ENCODE peak calls at places on chromosome 21, in four cellular contexts. One of them, this sample, is unnamed.
A peak's percentile ranks its signal among the peaks of the same experiment; 100 is the strongest.

GRCh38 chr21:46110499-46111192 is 12.7 kb downstream of the COL6A2 start:
- DNase-seq in mammary epithelial cell: no peak
- DNase-seq in ovary: peak; percentile 73
- DNase-seq in lung: peak; percentile 28
- DNase-seq in this sample: no peak

GRCh38 chr21:32516729-32517649 is 68.3 kb downstream of the TCP10L start:
- DNase-seq in mammary epithelial cell: peak; percentile 41
- DNase-seq in ovary: peak; percentile 56
- DNase-seq in lung: no peak
- DNase-seq in this sample: no peak

GRCh38 chr21:30189763-30190162 is 23.2 kb upstream of the CLDN17 start:
- DNase-seq in mammary epithelial cell: no peak
- DNase-seq in ovary: no peak
- DNase-seq in lung: no peak
- DNase-seq in this sample: no peak

GRCh38 chr21:33020558-33021100 is 5.1 kb upstream of the OLIG2 start:
- DNase-seq in mammary epithelial cell: no peak
- DNase-seq in ovary: no peak
- DNase-seq in lung: no peak
- DNase-seq in this sample: no peak

GRCh38 chr21:44199448-44199847 is 41.3 kb downstream of the ICOSLG start:
- DNase-seq in mammary epithelial cell: no peak
- DNase-seq in ovary: no peak
- DNase-seq in lung: no peak
- DNase-seq in this sample: no peak

GRCh38 chr21:45739218-45740087 is 95.9 kb downstream of the PCBP3 start:
- DNase-seq in mammary epithelial cell: no peak
- DNase-seq in ovary: no peak
- DNase-seq in lung: no peak
- DNase-seq in this sample: no peak

GRCh38 chr21:44487831-44488230 is 32.5 kb downstream of the LRRC3 start:
- DNase-seq in mammary epithelial cell: no peak
- DNase-seq in ovary: no peak
- DNase-seq in lung: no peak
- DNase-seq in this sample: peak; percentile 31

GRCh38 chr21:46401186-46401910 is 57.3 kb upstream of the DIP2A start:
- DNase-seq in mammary epithelial cell: no peak
- DNase-seq in ovary: no peak
- DNase-seq in lung: no peak
- DNase-seq in this sample: no peak

GRCh38 chr21:46284077-46284644 is 1.2 kb downstream of the MCM3AP start:
- DNase-seq in mammary epithelial cell: no peak
- DNase-seq in ovary: no peak
- DNase-seq in lung: no peak
- DNase-seq in this sample: no peak

GRCh38 chr21:43930848-43931384 is 65.9 kb downstream of the AGPAT3 start:
- DNase-seq in mammary epithelial cell: no peak
- DNase-seq in ovary: no peak
- DNase-seq in lung: no peak
- DNase-seq in this sample: no peak

GRCh38 chr21:44082648-44083436 is 24.4 kb upstream of the PWP2 start:
- DNase-seq in mammary epithelial cell: peak; percentile 54
- DNase-seq in ovary: no peak
- DNase-seq in lung: no peak
- DNase-seq in this sample: peak; percentile 68

GRCh38 chr21:45555557-45556301 is 13.5 kb upstream of the SLC19A1 start:
- DNase-seq in mammary epithelial cell: peak; percentile 56
- DNase-seq in ovary: peak; percentile 86
- DNase-seq in lung: peak; percentile 89
- DNase-seq in this sample: peak; percentile 93

GRCh38 chr21:31911138-31911907 is 38.5 kb downstream of the HUNK start:
- DNase-seq in mammary epithelial cell: peak; percentile 49
- DNase-seq in ovary: no peak
- DNase-seq in lung: no peak
- DNase-seq in this sample: no peak

GRCh38 chr21:45551316-45551715 is 9.1 kb upstream of the SLC19A1 start:
- DNase-seq in mammary epithelial cell: peak; percentile 42
- DNase-seq in ovary: no peak
- DNase-seq in lung: no peak
- DNase-seq in this sample: peak; percentile 2

GRCh38 chr21:44057960-44058651 is 46.0 kb downstream of the TRAPPC10 start:
- DNase-seq in mammary epithelial cell: no peak
- DNase-seq in ovary: no peak
- DNase-seq in lung: no peak
- DNase-seq in this sample: no peak

GRCh38 chr21:31187499-31187898 is 149.2 kb upstream of the KRTAP19-8 start:
- DNase-seq in mammary epithelial cell: no peak
- DNase-seq in ovary: no peak
- DNase-seq in lung: no peak
- DNase-seq in this sample: no peak

GRCh38 chr21:31538821-31539220 is 120.7 kb upstream of the SOD1 start:
- DNase-seq in mammary epithelial cell: no peak
- DNase-seq in ovary: no peak
- DNase-seq in lung: no peak
- DNase-seq in this sample: no peak

GRCh38 chr21:14869984-14870840 is 194.6 kb downstream of the NRIP1 start:
- DNase-seq in mammary epithelial cell: no peak
- DNase-seq in ovary: no peak
- DNase-seq in lung: no peak
- DNase-seq in this sample: no peak

GRCh38 chr21:32499249-32500055 is 85.9 kb downstream of the TCP10L start:
- DNase-seq in mammary epithelial cell: no peak
- DNase-seq in ovary: no peak
- DNase-seq in lung: no peak
- DNase-seq in this sample: no peak

GRCh38 chr21:16124397-16125130 is 394.8 kb downstream of the USP25 start:
- DNase-seq in mammary epithelial cell: peak; percentile 73
- DNase-seq in ovary: peak; percentile 65
- DNase-seq in lung: no peak
- DNase-seq in this sample: no peak

GRCh38 chr21:44084496-44085241 is 22.5 kb upstream of the PWP2 start:
- DNase-seq in mammary epithelial cell: no peak
- DNase-seq in ovary: no peak
- DNase-seq in lung: no peak
- DNase-seq in this sample: no peak

GRCh38 chr21:14687277-14687642 is 141.1 kb upstream of the SAMSN1 start:
- DNase-seq in mammary epithelial cell: no peak
- DNase-seq in ovary: no peak
- DNase-seq in lung: no peak
- DNase-seq in this sample: no peak

GRCh38 chr21:43305811-43306311 is 121.1 kb downstream of the SIK1 start:
- DNase-seq in mammary epithelial cell: no peak
- DNase-seq in ovary: no peak
- DNase-seq in lung: no peak
- DNase-seq in this sample: no peak

GRCh38 chr21:31282095-31282709 is 61.9 kb downstream of the TIAM1 start:
- DNase-seq in mammary epithelial cell: peak; percentile 34
- DNase-seq in ovary: no peak
- DNase-seq in lung: no peak
- DNase-seq in this sample: no peak

GRCh38 chr21:42276526-42277154 is 38.6 kb downstream of the TFF3 start:
- DNase-seq in mammary epithelial cell: no peak
- DNase-seq in ovary: no peak
- DNase-seq in lung: no peak
- DNase-seq in this sample: no peak

GRCh38 chr21:44052071-44052829 is 40.1 kb downstream of the TRAPPC10 start:
- DNase-seq in mammary epithelial cell: no peak
- DNase-seq in ovary: no peak
- DNase-seq in lung: no peak
- DNase-seq in this sample: no peak

GRCh38 chr21:32256873-32257620 is 21.8 kb downstream of the MIS18A start:
- DNase-seq in mammary epithelial cell: peak; percentile 80
- DNase-seq in ovary: peak; percentile 87
- DNase-seq in lung: peak; percentile 65
- DNase-seq in this sample: no peak

GRCh38 chr21:27476696-27477095 is 509.8 kb upstream of the ADAMTS5 start:
- DNase-seq in mammary epithelial cell: no peak
- DNase-seq in ovary: no peak
- DNase-seq in lung: no peak
- DNase-seq in this sample: no peak
- TF ChIP-seq CTCF in mammary epithelial cell: peak; percentile 39
- TF ChIP-seq CTCF in ovary: peak; percentile 69
- TF ChIP-seq CTCF in lung: no peak
- TF ChIP-seq CTCF in this sample: peak; percentile 31

GRCh38 chr21:38735807-38736206 is 69.9 kb upstream of the ETS2 start:
- DNase-seq in mammary epithelial cell: no peak
- DNase-seq in ovary: no peak
- DNase-seq in lung: no peak
- DNase-seq in this sample: no peak

GRCh38 chr21:38729745-38730401 is 75.9 kb upstream of the ETS2 start:
- DNase-seq in mammary epithelial cell: no peak
- DNase-seq in ovary: no peak
- DNase-seq in lung: no peak
- DNase-seq in this sample: no peak

GRCh38 chr21:38733973-38734546 is 71.7 kb upstream of the ETS2 start:
- DNase-seq in mammary epithelial cell: peak; percentile 46
- DNase-seq in ovary: peak; percentile 93
- DNase-seq in lung: peak; percentile 92
- DNase-seq in this sample: peak; percentile 81
- H3K4me3 ChIP-seq in mammary epithelial cell: no peak overlapping the region
- H3K4me3 ChIP-seq in ovary: peak overlapping the region; percentile 36
- H3K4me3 ChIP-seq in lung: no peak overlapping the region
- H3K4me3 ChIP-seq in this sample: no peak overlapping the region

GRCh38 chr21:34521561-34521960 is 9.6 kb upstream of the KCNE1 start:
- DNase-seq in mammary epithelial cell: no peak
- DNase-seq in ovary: no peak
- DNase-seq in lung: no peak
- DNase-seq in this sample: no peak

GRCh38 chr21:34523019-34523418 is 11.0 kb upstream of the KCNE1 start:
- DNase-seq in mammary epithelial cell: no peak
- DNase-seq in ovary: no peak
- DNase-seq in lung: no peak
- DNase-seq in this sample: peak; percentile 39

GRCh38 chr21:34519694-34520093 is 7.7 kb upstream of the KCNE1 start:
- DNase-seq in mammary epithelial cell: no peak
- DNase-seq in ovary: no peak
- DNase-seq in lung: no peak
- DNase-seq in this sample: no peak

GRCh38 chr21:34520769-34521508 is 8.9 kb upstream of the KCNE1 start:
- DNase-seq in mammary epithelial cell: no peak
- DNase-seq in ovary: no peak
- DNase-seq in lung: no peak
- DNase-seq in this sample: no peak

GRCh38 chr21:34522284-34522683 is 10.3 kb upstream of the KCNE1 start:
- DNase-seq in mammary epithelial cell: no peak
- DNase-seq in ovary: no peak
- DNase-seq in lung: no peak
- DNase-seq in this sample: peak; percentile 78
- H3K27me3 ChIP-seq in mammary epithelial cell: no peaks in the 10 kb centered on the region
- H3K27me3 ChIP-seq in ovary: no peaks in the 10 kb centered on the region
- H3K27me3 ChIP-seq in lung: no peaks in the 10 kb centered on the region
- H3K27me3 ChIP-seq in this sample: no peaks in the 10 kb centered on the region

GRCh38 chr21:36613064-36613463 is 85.9 kb upstream of the SIM2 start:
- DNase-seq in mammary epithelial cell: no peak
- DNase-seq in ovary: no peak
- DNase-seq in lung: no peak
- DNase-seq in this sample: no peak

GRCh38 chr21:36609654-36610053 is 89.3 kb upstream of the SIM2 start:
- DNase-seq in mammary epithelial cell: no peak
- DNase-seq in ovary: no peak
- DNase-seq in lung: no peak
- DNase-seq in this sample: no peak

GRCh38 chr21:36610201-36610600 is 88.7 kb upstream of the SIM2 start:
- DNase-seq in mammary epithelial cell: no peak
- DNase-seq in ovary: no peak
- DNase-seq in lung: no peak
- DNase-seq in this sample: no peak

GRCh38 chr21:36613554-36613953 is 85.4 kb upstream of the SIM2 start:
- DNase-seq in mammary epithelial cell: no peak
- DNase-seq in ovary: no peak
- DNase-seq in lung: no peak
- DNase-seq in this sample: no peak

GRCh38 chr21:36615274-36615964 is 83.5 kb upstream of the SIM2 start:
- DNase-seq in mammary epithelial cell: no peak
- DNase-seq in ovary: no peak
- DNase-seq in lung: no peak
- DNase-seq in this sample: peak; percentile 7
- TF ChIP-seq CTCF in mammary epithelial cell: no peak
- TF ChIP-seq CTCF in ovary: no peak
- TF ChIP-seq CTCF in lung: no peak
- TF ChIP-seq CTCF in this sample: peak; percentile 30

GRCh38 chr21:40830836-40831235 is 16.1 kb downstream of the DSCAM start:
- DNase-seq in mammary epithelial cell: no peak
- DNase-seq in ovary: no peak
- DNase-seq in lung: no peak
- DNase-seq in this sample: no peak

GRCh38 chr21:40835179-40835694 is 11.7 kb downstream of the DSCAM start:
- DNase-seq in mammary epithelial cell: no peak
- DNase-seq in ovary: no peak
- DNase-seq in lung: no peak
- DNase-seq in this sample: no peak

GRCh38 chr21:40829308-40829707 is 17.6 kb downstream of the DSCAM start:
- DNase-seq in mammary epithelial cell: no peak
- DNase-seq in ovary: no peak
- DNase-seq in lung: no peak
- DNase-seq in this sample: no peak

GRCh38 chr21:40829791-40830190 is 17.2 kb downstream of the DSCAM start:
- DNase-seq in mammary epithelial cell: no peak
- DNase-seq in ovary: no peak
- DNase-seq in lung: no peak
- DNase-seq in this sample: no peak

GRCh38 chr21:40832316-40832715 is 14.6 kb downstream of the DSCAM start:
- DNase-seq in mammary epithelial cell: no peak
- DNase-seq in ovary: no peak
- DNase-seq in lung: no peak
- DNase-seq in this sample: no peak
- H3K4me3 ChIP-seq in mammary epithelial cell: no peak overlapping the region
- H3K4me3 ChIP-seq in ovary: no peak overlapping the region
- H3K4me3 ChIP-seq in lung: no peak overlapping the region
- H3K4me3 ChIP-seq in this sample: no peak overlapping the region

GRCh38 chr21:26846036-26846931 is 1.1 kb upstream of the ADAMTS1 start:
- DNase-seq in mammary epithelial cell: peak; percentile 50
- DNase-seq in ovary: peak; percentile 92
- DNase-seq in lung: peak; percentile 71
- DNase-seq in this sample: no peak
- H3K27me3 ChIP-seq in mammary epithelial cell: no peaks in the 10 kb centered on the region
- H3K27me3 ChIP-seq in ovary: no peaks in the 10 kb centered on the region
- H3K27me3 ChIP-seq in lung: no peaks in the 10 kb centered on the region
- H3K27me3 ChIP-seq in this sample: no peaks in the 10 kb centered on the region

This sample was measured in Caco-2.